ENCODE peak calls at places on chromosomes 5 and 9, in four cellular contexts. One of them, this sample, is unnamed.

GRCh38 chr9:133880851-133881634 is 111.1 kb downstream of the VAV2 start:
- DNase-seq in esophagus squamous epithelium: no peak
- DNase-seq in adrenal gland: peak
- DNase-seq in IMR-90: peak
- DNase-seq in this sample: no peak

GRCh38 chr5:105954341-105954740 is 1716.4 kb downstream of the EFNA5 start:
- DNase-seq in esophagus squamous epithelium: no peak
- DNase-seq in adrenal gland: no peak
- DNase-seq in IMR-90: peak
- DNase-seq in this sample: no peak

GRCh38 chr9:19271081-19271480 is 40.6 kb downstream of the DENND4C start:
- DNase-seq in esophagus squamous epithelium: no peak
- DNase-seq in adrenal gland: peak
- DNase-seq in IMR-90: no peak
- DNase-seq in this sample: no peak

GRCh38 chr9:127796225-127796813 is 6.4 kb upstream of the FPGS start:
- DNase-seq in esophagus squamous epithelium: no peak
- DNase-seq in adrenal gland: peak
- DNase-seq in IMR-90: peak
- DNase-seq in this sample: peak

GRCh38 chr5:39420482-39421145 is 4.2 kb downstream of the DAB2 start:
- DNase-seq in esophagus squamous epithelium: no peak
- DNase-seq in adrenal gland: peak
- DNase-seq in IMR-90: peak
- DNase-seq in this sample: peak

GRCh38 chr5:109911731-109912130 is 222.0 kb downstream of the MAN2A1 start:
- DNase-seq in esophagus squamous epithelium: no peak
- DNase-seq in adrenal gland: no peak
- DNase-seq in IMR-90: peak
- DNase-seq in this sample: peak

GRCh38 chr5:123776761-123777160 is 264.8 kb downstream of the CSNK1G3 start:
- DNase-seq in esophagus squamous epithelium: no peak
- DNase-seq in adrenal gland: no peak
- DNase-seq in IMR-90: peak
- DNase-seq in this sample: peak

GRCh38 chr9:9881692-9882091 is 731.1 kb downstream of the PTPRD start:
- DNase-seq in esophagus squamous epithelium: no peak
- DNase-seq in adrenal gland: no peak
- DNase-seq in IMR-90: no peak
- DNase-seq in this sample: no peak

GRCh38 chr5:37723147-37723961 is 116.5 kb downstream of the GDNF start:
- DNase-seq in esophagus squamous epithelium: no peak
- DNase-seq in adrenal gland: no peak
- DNase-seq in IMR-90: no peak
- DNase-seq in this sample: peak

GRCh38 chr5:74241751-74242140 is 398.8 kb downstream of the ENC1 start:
- DNase-seq in esophagus squamous epithelium: no peak
- DNase-seq in adrenal gland: no peak
- DNase-seq in IMR-90: peak
- DNase-seq in this sample: no peak

GRCh38 chr5:102911973-102912372 is 156.9 kb downstream of the PAM start:
- DNase-seq in esophagus squamous epithelium: no peak
- DNase-seq in adrenal gland: no peak
- DNase-seq in IMR-90: peak
- DNase-seq in this sample: peak

GRCh38 chr5:15007549-15008142 is 136.1 kb upstream of the ANKH start:
- DNase-seq in esophagus squamous epithelium: no peak
- DNase-seq in adrenal gland: no peak
- DNase-seq in IMR-90: no peak
- DNase-seq in this sample: peak

GRCh38 chr9:36721846-36722588 is 149.3 kb downstream of the MELK start:
- DNase-seq in esophagus squamous epithelium: no peak
- DNase-seq in adrenal gland: peak
- DNase-seq in IMR-90: no peak
- DNase-seq in this sample: no peak

GRCh38 chr5:33341316-33341715 is 99.4 kb upstream of the TARS1 start:
- DNase-seq in esophagus squamous epithelium: no peak
- DNase-seq in adrenal gland: no peak
- DNase-seq in IMR-90: no peak
- DNase-seq in this sample: no peak

GRCh38 chr5:148237795-148238194 is 530 bp upstream of the MARCOL start:
- DNase-seq in esophagus squamous epithelium: no peak
- DNase-seq in adrenal gland: no peak
- DNase-seq in IMR-90: no peak
- DNase-seq in this sample: peak

GRCh38 chr9:121857941-121858340 is 206.5 kb downstream of the DAB2IP start:
- DNase-seq in esophagus squamous epithelium: no peak
- DNase-seq in adrenal gland: no peak
- DNase-seq in IMR-90: no peak
- DNase-seq in this sample: no peak

GRCh38 chr5:113804264-113804663 is 290.8 kb downstream of the YTHDC2 start:
- DNase-seq in esophagus squamous epithelium: no peak
- DNase-seq in adrenal gland: no peak
- DNase-seq in IMR-90: peak
- DNase-seq in this sample: no peak

GRCh38 chr5:112005533-112005926 is 248.5 kb upstream of the NREP start:
- DNase-seq in esophagus squamous epithelium: no peak
- DNase-seq in adrenal gland: no peak
- DNase-seq in IMR-90: peak
- DNase-seq in this sample: peak

GRCh38 chr9:130769004-130769403 is 66.0 kb upstream of the ABL1 start:
- DNase-seq in esophagus squamous epithelium: no peak
- DNase-seq in adrenal gland: no peak
- DNase-seq in IMR-90: no peak
- DNase-seq in this sample: no peak

GRCh38 chr5:127492854-127493738 is 24.3 kb upstream of the PRRC1 start:
- DNase-seq in esophagus squamous epithelium: no peak
- DNase-seq in adrenal gland: no peak
- DNase-seq in IMR-90: peak
- DNase-seq in this sample: peak

GRCh38 chr9:127104465-127105311 is 17.7 kb downstream of the ANGPTL2 start:
- DNase-seq in esophagus squamous epithelium: no peak
- DNase-seq in adrenal gland: no peak
- DNase-seq in IMR-90: peak
- DNase-seq in this sample: peak

GRCh38 chr9:91033802-91034201 is 232.2 kb downstream of the SYK start:
- DNase-seq in esophagus squamous epithelium: no peak
- DNase-seq in adrenal gland: no peak
- DNase-seq in IMR-90: no peak
- DNase-seq in this sample: peak

GRCh38 chr5:43304520-43304919 is 8.7 kb downstream of the HMGCS1 start:
- DNase-seq in esophagus squamous epithelium: no peak
- DNase-seq in adrenal gland: no peak
- DNase-seq in IMR-90: no peak
- DNase-seq in this sample: peak

GRCh38 chr9:137240321-137240840 is 706 bp upstream of the TUBB4B start:
- DNase-seq in esophagus squamous epithelium: no peak
- DNase-seq in adrenal gland: peak
- DNase-seq in IMR-90: peak
- DNase-seq in this sample: peak

GRCh38 chr9:103881419-103881818 is 212.7 kb upstream of the SMC2 start:
- DNase-seq in esophagus squamous epithelium: no peak
- DNase-seq in adrenal gland: no peak
- DNase-seq in IMR-90: no peak
- DNase-seq in this sample: no peak
- TF ChIP-seq CTCF in esophagus squamous epithelium: no peak
- TF ChIP-seq CTCF in adrenal gland: no peak
- TF ChIP-seq CTCF in IMR-90: no peak
- TF ChIP-seq CTCF in this sample: no peak

GRCh38 chr9:77291714-77292113 is 114.4 kb downstream of the VPS13A start:
- DNase-seq in esophagus squamous epithelium: no peak
- DNase-seq in adrenal gland: no peak
- DNase-seq in IMR-90: peak
- DNase-seq in this sample: peak
- TF ChIP-seq CTCF in esophagus squamous epithelium: no peak
- TF ChIP-seq CTCF in adrenal gland: peak
- TF ChIP-seq CTCF in IMR-90: peak
- TF ChIP-seq CTCF in this sample: peak

GRCh38 chr5:157358871-157359270 is 92.9 kb downstream of the CYFIP2 start:
- DNase-seq in esophagus squamous epithelium: no peak
- DNase-seq in adrenal gland: no peak
- DNase-seq in IMR-90: no peak
- DNase-seq in this sample: no peak
- TF ChIP-seq CTCF in esophagus squamous epithelium: no peak
- TF ChIP-seq CTCF in adrenal gland: no peak
- TF ChIP-seq CTCF in IMR-90: no peak
- TF ChIP-seq CTCF in this sample: no peak

DNA sequence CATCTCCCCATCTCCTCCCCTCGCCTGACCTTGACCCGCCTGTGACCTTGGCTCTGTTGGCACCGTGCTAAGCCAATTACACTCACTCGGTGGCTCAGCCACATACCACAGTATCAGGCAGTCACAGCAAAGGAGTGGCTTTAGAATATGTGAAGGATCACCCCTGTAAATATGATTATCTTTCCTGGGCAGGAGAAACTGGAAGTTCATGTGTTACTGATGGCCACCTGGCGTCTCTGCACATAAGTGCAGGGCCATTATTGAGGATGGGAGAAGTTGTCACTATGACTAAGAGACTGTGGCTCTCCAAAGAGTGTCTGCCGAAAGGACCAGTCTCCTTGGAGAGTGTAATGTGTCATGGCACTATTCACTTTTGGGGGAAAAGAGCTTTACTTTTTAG is 116.9 kb upstream of the S1PR3 start:
- DNase-seq in esophagus squamous epithelium: no peak
- DNase-seq in adrenal gland: peak
- DNase-seq in IMR-90: peak
- DNase-seq in this sample: no peak
- TF ChIP-seq CTCF in esophagus squamous epithelium: no peak
- TF ChIP-seq CTCF in adrenal gland: peak
- TF ChIP-seq CTCF in IMR-90: no peak
- TF ChIP-seq CTCF in this sample: no peak

DNA sequence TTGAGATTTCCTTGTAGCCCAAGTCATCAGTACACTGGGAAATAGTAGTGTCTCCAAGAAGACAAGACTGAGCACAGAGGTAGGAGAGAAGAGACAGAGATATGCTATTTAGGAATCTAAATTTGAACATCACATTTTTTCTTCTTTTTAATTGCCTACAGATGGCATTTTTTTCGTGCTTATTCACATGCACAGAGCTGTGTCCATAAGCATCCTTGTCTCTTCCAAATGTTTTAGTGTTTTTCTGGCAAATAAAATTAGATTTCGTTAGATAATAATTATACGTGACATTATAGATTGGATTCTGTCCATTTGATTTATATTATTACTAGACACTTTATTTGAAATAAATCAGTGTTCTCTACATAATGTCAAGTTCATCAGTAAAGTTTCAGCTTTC is 80.9 kb downstream of the PRR16 start:
- DNase-seq in esophagus squamous epithelium: no peak
- DNase-seq in adrenal gland: no peak
- DNase-seq in IMR-90: no peak
- DNase-seq in this sample: peak
- TF ChIP-seq CTCF in esophagus squamous epithelium: no peak
- TF ChIP-seq CTCF in adrenal gland: no peak
- TF ChIP-seq CTCF in IMR-90: no peak
- TF ChIP-seq CTCF in this sample: no peak

GRCh38 chr9:3513265-3513818 is 12.5 kb downstream of the RFX3 start:
- DNase-seq in esophagus squamous epithelium: no peak
- DNase-seq in adrenal gland: no peak
- DNase-seq in IMR-90: no peak
- DNase-seq in this sample: no peak
- TF ChIP-seq CTCF in esophagus squamous epithelium: no peak
- TF ChIP-seq CTCF in adrenal gland: no peak
- TF ChIP-seq CTCF in IMR-90: no peak
- TF ChIP-seq CTCF in this sample: no peak

GRCh38 chr5:34486160-34486765 is 169.9 kb upstream of the RAI14 start:
- DNase-seq in esophagus squamous epithelium: no peak
- DNase-seq in adrenal gland: peak
- DNase-seq in IMR-90: peak
- DNase-seq in this sample: peak
- TF ChIP-seq CTCF in esophagus squamous epithelium: peak
- TF ChIP-seq CTCF in adrenal gland: peak
- TF ChIP-seq CTCF in IMR-90: peak
- TF ChIP-seq CTCF in this sample: peak

GRCh38 chr5:150589791-150590601 is 50.5 kb upstream of the SYNPO start:
- DNase-seq in esophagus squamous epithelium: no peak
- DNase-seq in adrenal gland: peak
- DNase-seq in IMR-90: peak
- DNase-seq in this sample: peak
- TF ChIP-seq CTCF in esophagus squamous epithelium: peak
- TF ChIP-seq CTCF in adrenal gland: peak
- TF ChIP-seq CTCF in IMR-90: peak
- TF ChIP-seq CTCF in this sample: peak

GRCh38 chr9:129320575-129321311 is 142.7 kb upstream of the IER5L start:
- DNase-seq in esophagus squamous epithelium: no peak
- DNase-seq in adrenal gland: peak
- DNase-seq in IMR-90: peak
- DNase-seq in this sample: peak
- TF ChIP-seq CTCF in esophagus squamous epithelium: no peak
- TF ChIP-seq CTCF in adrenal gland: peak
- TF ChIP-seq CTCF in IMR-90: peak
- TF ChIP-seq CTCF in this sample: peak

GRCh38 chr5:41637869-41638268 is 127.5 kb upstream of the PLCXD3 start:
- DNase-seq in esophagus squamous epithelium: no peak
- DNase-seq in adrenal gland: no peak
- DNase-seq in IMR-90: no peak
- DNase-seq in this sample: no peak
- TF ChIP-seq CTCF in esophagus squamous epithelium: no peak
- TF ChIP-seq CTCF in adrenal gland: no peak
- TF ChIP-seq CTCF in IMR-90: peak
- TF ChIP-seq CTCF in this sample: peak

This sample was measured in fibroblast of mammary gland.